ENCODE peak calls at places on chromosomes 5 and 9, in ten cellular contexts. One of them, this sample, is unnamed.
A peak's percentile ranks its signal among the peaks of the same experiment; 100 is the strongest.

GRCh38 chr9:130535818-130536521 is 43.4 kb upstream of the FUBP3 start:
- DNase-seq in aorta: no peak
- DNase-seq in heart right ventricle: peak; percentile 29
- DNase-seq in IMR-90: peak; percentile 60
- DNase-seq in kidney: no peak
- DNase-seq in mesendoderm: peak; percentile 55
- DNase-seq in hepatocyte: peak; percentile 76
- DNase-seq in CD8-positive, alpha-beta T cell: no peak
- DNase-seq in astrocyte: peak; percentile 46
- DNase-seq in GM23338: peak; percentile 56
- DNase-seq in this sample: peak; percentile 27

GRCh38 chr9:128374221-128374675 is 3.1 kb downstream of the URM1 start:
- DNase-seq in aorta: no peak
- DNase-seq in hepatocyte: no peak
- DNase-seq in GM23338: no peak
- DNase-seq in astrocyte: no peak
- DNase-seq in kidney: no peak
- DNase-seq in mesendoderm: no peak
- DNase-seq in IMR-90: no peak
- DNase-seq in heart right ventricle: no peak
- DNase-seq in CD8-positive, alpha-beta T cell: no peak
- DNase-seq in this sample: no peak

GRCh38 chr5:89308606-89309040 is 425.6 kb upstream of the MEF2C start:
- DNase-seq in aorta: no peak
- DNase-seq in kidney: no peak
- DNase-seq in CD8-positive, alpha-beta T cell: no peak
- DNase-seq in GM23338: no peak
- DNase-seq in heart right ventricle: no peak
- DNase-seq in astrocyte: no peak
- DNase-seq in IMR-90: no peak
- DNase-seq in mesendoderm: no peak
- DNase-seq in hepatocyte: no peak
- DNase-seq in this sample: no peak

GRCh38 chr5:86880785-86881492 is 263.2 kb downstream of the COX7C start:
- DNase-seq in kidney: no peak
- DNase-seq in aorta: peak; percentile 42
- DNase-seq in CD8-positive, alpha-beta T cell: peak; percentile 1
- DNase-seq in mesendoderm: peak; percentile 98
- DNase-seq in astrocyte: peak; percentile 80
- DNase-seq in heart right ventricle: no peak
- DNase-seq in GM23338: peak; percentile 92
- DNase-seq in IMR-90: peak; percentile 89
- DNase-seq in hepatocyte: peak; percentile 74
- DNase-seq in this sample: no peak

GRCh38 chr5:139795074-139796001 is at the start of gene PSD2:
- DNase-seq in GM23338: peak; percentile 83
- DNase-seq in astrocyte: no peak
- DNase-seq in hepatocyte: peak; percentile 43
- DNase-seq in CD8-positive, alpha-beta T cell: no peak
- DNase-seq in aorta: peak; percentile 56
- DNase-seq in kidney: no peak
- DNase-seq in IMR-90: no peak
- DNase-seq in heart right ventricle: peak; percentile 40
- DNase-seq in mesendoderm: peak; percentile 53
- DNase-seq in this sample: peak; percentile 22

GRCh38 chr9:37663926-37664325 is 13.2 kb downstream of the FRMPD1 start:
- DNase-seq in astrocyte: no peak
- DNase-seq in CD8-positive, alpha-beta T cell: no peak
- DNase-seq in hepatocyte: no peak
- DNase-seq in kidney: no peak
- DNase-seq in IMR-90: no peak
- DNase-seq in aorta: no peak
- DNase-seq in heart right ventricle: no peak
- DNase-seq in mesendoderm: no peak
- DNase-seq in GM23338: no peak
- DNase-seq in this sample: no peak

GRCh38 chr5:63686938-63687337 is 275.3 kb downstream of the HTR1A start:
- DNase-seq in GM23338: no peak
- DNase-seq in hepatocyte: peak; percentile 11
- DNase-seq in mesendoderm: no peak
- DNase-seq in heart right ventricle: no peak
- DNase-seq in IMR-90: no peak
- DNase-seq in kidney: no peak
- DNase-seq in CD8-positive, alpha-beta T cell: no peak
- DNase-seq in aorta: no peak
- DNase-seq in astrocyte: no peak
- DNase-seq in this sample: no peak

GRCh38 chr5:178869577-178869976 is 9.8 kb downstream of the ZNF354B start:
- DNase-seq in GM23338: no peak
- DNase-seq in IMR-90: no peak
- DNase-seq in hepatocyte: no peak
- DNase-seq in aorta: no peak
- DNase-seq in mesendoderm: no peak
- DNase-seq in astrocyte: no peak
- DNase-seq in heart right ventricle: no peak
- DNase-seq in CD8-positive, alpha-beta T cell: no peak
- DNase-seq in kidney: no peak
- DNase-seq in this sample: no peak

GRCh38 chr5:34452170-34452828 is 203.8 kb upstream of the RAI14 start:
- DNase-seq in mesendoderm: peak; percentile 64
- DNase-seq in hepatocyte: peak; percentile 38
- DNase-seq in CD8-positive, alpha-beta T cell: no peak
- DNase-seq in GM23338: peak; percentile 84
- DNase-seq in astrocyte: no peak
- DNase-seq in kidney: no peak
- DNase-seq in IMR-90: peak; percentile 52
- DNase-seq in aorta: no peak
- DNase-seq in heart right ventricle: no peak
- DNase-seq in this sample: no peak

GRCh38 chr9:107491081-107492053 is 1.8 kb upstream of the KLF4 start:
- DNase-seq in kidney: peak; percentile 79
- DNase-seq in mesendoderm: peak; percentile 53
- DNase-seq in CD8-positive, alpha-beta T cell: no peak
- DNase-seq in hepatocyte: peak; percentile 46
- DNase-seq in GM23338: peak; percentile 53
- DNase-seq in astrocyte: no peak
- DNase-seq in aorta: peak; percentile 67
- DNase-seq in heart right ventricle: peak; percentile 33
- DNase-seq in IMR-90: no peak
- DNase-seq in this sample: peak; percentile 34

GRCh38 chr5:169702726-169703481 is 65.8 kb downstream of the DOCK2 start:
- DNase-seq in kidney: no peak
- DNase-seq in CD8-positive, alpha-beta T cell: no peak
- DNase-seq in hepatocyte: no peak
- DNase-seq in aorta: no peak
- DNase-seq in GM23338: no peak
- DNase-seq in heart right ventricle: no peak
- DNase-seq in astrocyte: no peak
- DNase-seq in mesendoderm: peak; percentile 11
- DNase-seq in IMR-90: no peak
- DNase-seq in this sample: no peak

GRCh38 chr9:114163517-114163924 is 8.2 kb downstream of the COL27A1 start:
- DNase-seq in mesendoderm: peak; percentile 61
- DNase-seq in kidney: peak; percentile 89
- DNase-seq in hepatocyte: peak; percentile 91
- DNase-seq in CD8-positive, alpha-beta T cell: no peak
- DNase-seq in heart right ventricle: peak; percentile 54
- DNase-seq in astrocyte: peak; percentile 67
- DNase-seq in GM23338: peak; percentile 79
- DNase-seq in IMR-90: peak; percentile 60
- DNase-seq in aorta: peak; percentile 81
- DNase-seq in this sample: peak; percentile 52

GRCh38 chr5:109486200-109486804 is 76.5 kb upstream of the PJA2 start:
- DNase-seq in aorta: peak; percentile 50
- DNase-seq in kidney: no peak
- DNase-seq in hepatocyte: no peak
- DNase-seq in CD8-positive, alpha-beta T cell: no peak
- DNase-seq in IMR-90: no peak
- DNase-seq in GM23338: no peak
- DNase-seq in heart right ventricle: peak; percentile 13
- DNase-seq in astrocyte: peak; percentile 42
- DNase-seq in mesendoderm: no peak
- DNase-seq in this sample: peak; percentile 36

GRCh38 chr9:29830815-29831214 is 2257.5 kb upstream of the C9orf72 start:
- DNase-seq in heart right ventricle: no peak
- DNase-seq in GM23338: peak; percentile 84
- DNase-seq in hepatocyte: peak; percentile 72
- DNase-seq in aorta: no peak
- DNase-seq in CD8-positive, alpha-beta T cell: no peak
- DNase-seq in kidney: no peak
- DNase-seq in astrocyte: peak; percentile 1
- DNase-seq in mesendoderm: peak; percentile 81
- DNase-seq in IMR-90: no peak
- DNase-seq in this sample: no peak

GRCh38 chr9:6355728-6356127 is 27.6 kb downstream of the TPD52L3 start:
- DNase-seq in IMR-90: peak; percentile 84
- DNase-seq in aorta: no peak
- DNase-seq in mesendoderm: no peak
- DNase-seq in hepatocyte: peak; percentile 23
- DNase-seq in CD8-positive, alpha-beta T cell: no peak
- DNase-seq in astrocyte: peak; percentile 57
- DNase-seq in heart right ventricle: no peak
- DNase-seq in GM23338: no peak
- DNase-seq in kidney: no peak
- DNase-seq in this sample: no peak

GRCh38 chr5:141617128-141617527 is 1.7 kb downstream of the DIAPH1 start:
- DNase-seq in CD8-positive, alpha-beta T cell: no peak
- DNase-seq in kidney: no peak
- DNase-seq in IMR-90: peak; percentile 29
- DNase-seq in heart right ventricle: no peak
- DNase-seq in aorta: no peak
- DNase-seq in mesendoderm: no peak
- DNase-seq in astrocyte: no peak
- DNase-seq in hepatocyte: no peak
- DNase-seq in GM23338: no peak
- DNase-seq in this sample: no peak
- H3K4me1 ChIP-seq in CD8-positive, alpha-beta T cell: peaks cover 49% of the 10 kb centered on the region
- H3K4me1 ChIP-seq in kidney: peaks cover 18% of the 10 kb centered on the region
- H3K4me1 ChIP-seq in IMR-90: peaks cover 3% of the 10 kb centered on the region
- H3K4me1 ChIP-seq in heart right ventricle: peaks cover 45% of the 10 kb centered on the region
- H3K4me1 ChIP-seq in aorta: peaks cover 8% of the 10 kb centered on the region
- H3K4me1 ChIP-seq in mesendoderm: peaks cover 14% of the 10 kb centered on the region
- H3K4me1 ChIP-seq in astrocyte: peaks cover 11% of the 10 kb centered on the region
- H3K4me1 ChIP-seq in hepatocyte: peaks cover 12% of the 10 kb centered on the region
- H3K4me1 ChIP-seq in GM23338: peaks cover 44% of the 10 kb centered on the region
- H3K4me1 ChIP-seq in this sample: peaks cover 66% of the 10 kb centered on the region

GRCh38 chr9:110153431-110153830 is 54.5 kb downstream of the C9orf152 start:
- DNase-seq in CD8-positive, alpha-beta T cell: no peak
- DNase-seq in GM23338: no peak
- DNase-seq in mesendoderm: no peak
- DNase-seq in aorta: no peak
- DNase-seq in IMR-90: no peak
- DNase-seq in kidney: no peak
- DNase-seq in heart right ventricle: no peak
- DNase-seq in hepatocyte: no peak
- DNase-seq in astrocyte: no peak
- DNase-seq in this sample: no peak

GRCh38 chr9:110152704-110153374 is 55.1 kb downstream of the C9orf152 start:
- DNase-seq in GM23338: peak; percentile 87
- DNase-seq in astrocyte: no peak
- DNase-seq in CD8-positive, alpha-beta T cell: no peak
- DNase-seq in IMR-90: peak; percentile 72
- DNase-seq in hepatocyte: peak; percentile 73
- DNase-seq in kidney: no peak
- DNase-seq in heart right ventricle: no peak
- DNase-seq in aorta: no peak
- DNase-seq in mesendoderm: peak; percentile 78
- DNase-seq in this sample: no peak

GRCh38 chr9:110146371-110146770 is 61.6 kb downstream of the C9orf152 start:
- DNase-seq in GM23338: no peak
- DNase-seq in IMR-90: peak; percentile 52
- DNase-seq in kidney: no peak
- DNase-seq in aorta: no peak
- DNase-seq in heart right ventricle: no peak
- DNase-seq in astrocyte: no peak
- DNase-seq in mesendoderm: no peak
- DNase-seq in CD8-positive, alpha-beta T cell: no peak
- DNase-seq in hepatocyte: no peak
- DNase-seq in this sample: no peak

GRCh38 chr9:110148384-110148783 is 59.6 kb downstream of the C9orf152 start:
- DNase-seq in mesendoderm: no peak
- DNase-seq in heart right ventricle: no peak
- DNase-seq in CD8-positive, alpha-beta T cell: no peak
- DNase-seq in GM23338: no peak
- DNase-seq in hepatocyte: no peak
- DNase-seq in IMR-90: peak; percentile 43
- DNase-seq in aorta: no peak
- DNase-seq in kidney: no peak
- DNase-seq in astrocyte: no peak
- DNase-seq in this sample: no peak

GRCh38 chr9:110148868-110149267 is 59.1 kb downstream of the C9orf152 start:
- DNase-seq in kidney: no peak
- DNase-seq in GM23338: no peak
- DNase-seq in astrocyte: no peak
- DNase-seq in heart right ventricle: no peak
- DNase-seq in IMR-90: no peak
- DNase-seq in hepatocyte: no peak
- DNase-seq in CD8-positive, alpha-beta T cell: no peak
- DNase-seq in mesendoderm: no peak
- DNase-seq in aorta: no peak
- DNase-seq in this sample: no peak
- H3K4me3 ChIP-seq in kidney: no peak overlapping the region
- H3K4me3 ChIP-seq in GM23338: no peak overlapping the region
- H3K4me3 ChIP-seq in astrocyte: no peak overlapping the region
- H3K4me3 ChIP-seq in heart right ventricle: no peak overlapping the region
- H3K4me3 ChIP-seq in IMR-90: no peak overlapping the region
- H3K4me3 ChIP-seq in hepatocyte: no peak overlapping the region
- H3K4me3 ChIP-seq in CD8-positive, alpha-beta T cell: peak overlapping the region; percentile 31
- H3K4me3 ChIP-seq in mesendoderm: no peak overlapping the region
- H3K4me3 ChIP-seq in aorta: no peak overlapping the region
- H3K4me3 ChIP-seq in this sample: peak overlapping the region; percentile 20

DNA sequence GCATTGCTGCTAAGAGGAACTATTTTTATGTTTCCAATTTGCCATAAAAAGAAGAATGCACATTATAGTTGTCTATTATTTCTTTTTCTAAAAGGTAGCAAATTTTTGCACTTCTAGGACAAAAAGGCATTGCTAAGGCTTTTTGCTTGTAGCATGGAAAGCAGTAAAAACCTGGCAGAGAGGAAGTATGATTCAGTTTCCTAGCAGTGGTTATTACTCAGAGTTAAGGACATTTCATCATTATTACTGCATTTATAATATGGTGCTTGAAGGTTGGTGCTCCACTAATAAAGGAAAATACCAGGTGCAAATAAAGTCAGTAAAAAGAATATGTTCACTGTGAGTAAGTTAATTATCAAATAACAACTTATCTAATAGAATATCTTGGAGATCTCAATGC is 179.8 kb upstream of the PLPPR1 start:
- DNase-seq in CD8-positive, alpha-beta T cell: no peak
- DNase-seq in hepatocyte: no peak
- DNase-seq in astrocyte: no peak
- DNase-seq in aorta: no peak
- DNase-seq in kidney: no peak
- DNase-seq in mesendoderm: no peak
- DNase-seq in GM23338: no peak
- DNase-seq in heart right ventricle: no peak
- DNase-seq in IMR-90: no peak
- DNase-seq in this sample: no peak
- H3K27ac ChIP-seq in CD8-positive, alpha-beta T cell: no peak overlapping the region
- H3K27ac ChIP-seq in hepatocyte: no peak overlapping the region
- H3K27ac ChIP-seq in astrocyte: no peak overlapping the region
- H3K27ac ChIP-seq in aorta: no peak overlapping the region
- H3K27ac ChIP-seq in kidney: no peak overlapping the region
- H3K27ac ChIP-seq in mesendoderm: no peak overlapping the region
- H3K27ac ChIP-seq in GM23338: no peak overlapping the region
- H3K27ac ChIP-seq in heart right ventricle: no peak overlapping the region
- H3K27ac ChIP-seq in IMR-90: no peak overlapping the region
- H3K27ac ChIP-seq in this sample: no peak overlapping the region

GRCh38 chr9:121783523-121784507 is 132.4 kb downstream of the DAB2IP start:
- DNase-seq in GM23338: peak; percentile 63
- DNase-seq in IMR-90: no peak
- DNase-seq in hepatocyte: peak; percentile 10
- DNase-seq in CD8-positive, alpha-beta T cell: no peak
- DNase-seq in mesendoderm: peak; percentile 42
- DNase-seq in heart right ventricle: no peak
- DNase-seq in kidney: peak; percentile 67
- DNase-seq in astrocyte: no peak
- DNase-seq in aorta: peak; percentile 45
- DNase-seq in this sample: no peak
- H3K4me1 ChIP-seq in GM23338: peaks cover 25% of the 10 kb centered on the region
- H3K4me1 ChIP-seq in IMR-90: no peaks in the 10 kb centered on the region
- H3K4me1 ChIP-seq in hepatocyte: no peaks in the 10 kb centered on the region
- H3K4me1 ChIP-seq in CD8-positive, alpha-beta T cell: peaks cover 9% of the 10 kb centered on the region
- H3K4me1 ChIP-seq in mesendoderm: peaks cover 5% of the 10 kb centered on the region
- H3K4me1 ChIP-seq in heart right ventricle: peaks cover 44% of the 10 kb centered on the region
- H3K4me1 ChIP-seq in kidney: no peaks in the 10 kb centered on the region
- H3K4me1 ChIP-seq in astrocyte: peaks cover 12% of the 10 kb centered on the region
- H3K4me1 ChIP-seq in aorta: no peaks in the 10 kb centered on the region
- H3K4me1 ChIP-seq in this sample: peaks cover 57% of the 10 kb centered on the region